ENCODE peak calls at places on chromosomes 7 and 10, in nine cellular contexts. X is A549, R is upper lobe of left lung, C is stomach, N is suprapubic skin, A is sigmoid colon, F is tibial nerve, M is HepG2, P is SK-N-SH. Y is an unnamed sample.
A peak's percentile ranks its signal among the peaks of the same experiment; 100 is the strongest.

GRCh38 chr7:74149556-74149955 is 24.6 kb upstream of the EIF4H start:
- DNase-seq in M (no peak), P (no peak), C (no peak), R (no peak), N (no peak), A (no peak), F (no peak), X (no peak), Y (no peak)

GRCh38 chr7:150803161-150803860 is 2.7 kb downstream of the TMEM176A start:
- DNase-seq in M (no peak), C (no peak), X (no peak), N (no peak), P (no peak), F (no peak), A (no peak), R (no peak), Y (no peak)

GRCh38 chr7:131931368-131931767 is 374.9 kb upstream of the PODXL start:
- DNase-seq in X (no peak), R (no peak), M (no peak), N (no peak), A (no peak), F (no peak), P (no peak), C (no peak), Y (no peak)

GRCh38 chr10:101938316-101939272 is 95.0 kb upstream of the KCNIP2 start:
- DNase-seq in N (no peak), C (no peak), R (no peak), F (no peak), M (no peak), P (no peak), A (no peak), X (peak; percentile 31), Y (no peak)

GRCh38 chr10:125264752-125265578 is 104.6 kb upstream of the CTBP2 start:
- DNase-seq in N (no peak), F (no peak), M (no peak), C (no peak), X (no peak), A (no peak), P (no peak), R (no peak), Y (no peak)

GRCh38 chr7:44451123-44451522 is 39.3 kb downstream of the NUDCD3 start:
- DNase-seq in P (no peak), M (no peak), R (no peak), X (no peak), A (no peak), N (no peak), F (no peak), C (no peak), Y (no peak)

GRCh38 chr7:51970961-51971655 is 654.5 kb upstream of the COBL start:
- DNase-seq in C (no peak), N (no peak), X (no peak), M (no peak), P (no peak), F (no peak), R (no peak), A (no peak), Y (no peak)

GRCh38 chr10:5413012-5413938 is 918 bp downstream of the NET1 start:
- DNase-seq in F (no peak), M (peak; percentile 12), R (no peak), P (no peak), A (no peak), C (no peak), X (peak; percentile 47), N (no peak), Y (no peak)

GRCh38 chr10:108639010-108639409 is 1284.3 kb downstream of the XPNPEP1 start:
- DNase-seq in C (peak; percentile 26), M (no peak), R (peak; percentile 70), F (no peak), N (no peak), X (no peak), A (no peak), P (no peak), Y (no peak)

GRCh38 chr10:120017731-120018130 is 125.2 kb downstream of the SEC23IP start:
- DNase-seq in M (no peak), C (no peak), N (no peak), A (no peak), R (no peak), F (no peak), X (no peak), P (no peak), Y (no peak)

GRCh38 chr7:108014747-108015682 is 12.1 kb upstream of the LAMB1 start:
- DNase-seq in R (no peak), P (no peak), A (no peak), C (no peak), F (no peak), N (no peak), X (peak; percentile 91), M (peak; percentile 95), Y (no peak)

GRCh38 chr7:7944619-7945282 is 23.8 kb upstream of the GLCCI1 start:
- DNase-seq in R (peak; percentile 33), F (no peak), P (no peak), C (peak; percentile 32), X (no peak), M (no peak), N (no peak), A (no peak), Y (no peak)

DNA sequence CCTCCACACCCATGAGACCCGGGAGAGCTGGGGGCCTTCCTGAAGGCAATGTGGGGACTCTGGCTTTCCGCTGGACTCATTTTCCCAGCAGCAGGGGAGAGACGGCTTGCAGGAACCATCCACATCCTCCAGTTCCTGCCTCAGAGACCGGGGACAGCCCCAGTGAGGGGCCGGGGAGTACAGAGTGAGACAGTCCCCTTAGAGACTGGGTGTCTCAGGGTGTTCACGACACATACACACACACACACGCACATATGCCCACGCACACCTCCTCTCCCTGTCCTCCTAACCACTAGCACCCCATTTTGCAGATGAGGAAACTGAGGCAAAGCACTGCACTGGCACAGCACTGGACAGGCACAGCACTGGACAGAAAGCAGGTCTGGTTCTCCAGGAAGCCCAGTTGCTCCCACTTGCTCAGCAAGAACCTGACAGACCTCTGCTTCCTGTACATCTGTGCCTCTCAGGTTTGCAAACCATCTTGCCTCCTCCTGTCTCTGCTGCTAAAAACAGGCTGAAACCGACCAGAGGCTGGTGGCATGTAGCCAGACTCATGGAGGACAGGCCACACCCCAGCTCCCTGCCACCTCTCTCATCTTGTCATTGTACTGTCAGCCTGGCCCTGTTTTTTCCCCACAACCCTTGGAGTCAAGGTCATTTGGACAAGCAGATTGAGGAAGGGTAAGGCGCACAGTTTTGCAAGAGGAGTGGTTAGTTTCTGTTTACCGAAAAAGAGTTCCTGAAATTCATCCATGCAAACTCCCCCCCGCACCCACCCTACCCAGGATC is 8.0 kb upstream of the C10orf105 start:
- DNase-seq in X (peak; percentile 42), P (peak; percentile 72), N (peak; percentile 83), C (peak; percentile 70), F (peak; percentile 51), M (peak; percentile 60), A (peak; percentile 87), R (peak; percentile 83), Y (peak; percentile 82)
- TF ChIP-seq EP300 in X (no peak), P (no peak), N (no peak), C (no peak), F (no peak), M (no peak), A (no peak), R (no peak), Y (no peak)

DNA sequence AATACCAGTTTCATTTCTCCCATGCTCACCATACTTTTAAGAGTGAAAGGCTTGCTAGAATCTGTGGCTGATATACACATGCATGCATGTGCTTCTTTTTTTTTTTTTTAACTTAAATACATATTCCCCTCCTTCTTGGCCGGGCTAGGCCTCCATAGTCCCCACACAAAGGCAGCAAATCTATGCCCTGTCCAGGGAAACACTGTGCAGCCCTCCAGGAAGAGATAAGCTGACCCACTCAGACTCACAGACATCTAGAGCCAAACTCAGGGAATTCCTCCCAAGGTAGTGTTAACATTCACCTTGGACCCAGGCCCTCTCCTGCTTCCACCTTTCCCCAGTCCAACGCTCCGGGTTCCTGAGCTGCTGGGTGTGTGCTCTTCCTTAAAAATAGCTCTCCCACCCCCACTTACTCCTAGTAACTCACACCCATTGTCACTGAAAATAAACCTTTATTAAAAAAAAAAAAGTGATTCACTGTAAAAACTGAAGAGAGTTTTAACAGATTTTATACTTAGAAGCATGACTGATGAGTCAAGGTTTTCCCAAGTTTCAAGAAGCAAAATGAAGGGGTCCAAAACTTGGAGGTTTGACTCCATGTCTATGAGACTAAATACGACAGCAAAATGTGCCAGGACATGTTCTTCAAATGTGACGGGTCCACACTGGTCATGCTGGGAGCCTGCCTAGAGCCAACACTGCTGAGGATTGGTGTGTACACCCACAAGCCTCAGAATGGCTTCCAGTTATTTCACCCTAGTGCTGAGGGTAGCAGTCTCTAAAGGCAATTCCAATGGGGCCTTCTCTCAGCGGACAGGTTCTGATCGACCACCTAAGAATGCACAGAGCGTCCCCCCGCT is 159.5 kb downstream of the GLI3 start:
- DNase-seq in M (no peak), N (no peak), P (no peak), F (no peak), R (no peak), X (no peak), A (no peak), C (no peak), Y (no peak)
- H3K9me3 ChIP-seq in M (no peaks in the 10 kb centered on the region), N (no peaks in the 10 kb centered on the region), P (no peaks in the 10 kb centered on the region), F (no peaks in the 10 kb centered on the region), R (no peaks in the 10 kb centered on the region), X (no peaks in the 10 kb centered on the region), A (no peaks in the 10 kb centered on the region), C (no peaks in the 10 kb centered on the region), Y (no peaks in the 10 kb centered on the region)

GRCh38 chr10:14403846-14404623 is 73.3 kb upstream of the FRMD4A start:
- DNase-seq in X (no peak), N (no peak), M (no peak), R (no peak), C (no peak), A (no peak), F (no peak), P (peak; percentile 62), Y (no peak)

GRCh38 chr10:14399641-14400040 is 68.9 kb upstream of the FRMD4A start:
- DNase-seq in M (no peak), F (no peak), C (no peak), X (no peak), P (no peak), R (no peak), N (no peak), A (no peak), Y (no peak)

GRCh38 chr10:14405076-14406065 is 74.6 kb upstream of the FRMD4A start:
- DNase-seq in A (no peak), M (no peak), X (peak; percentile 24), R (no peak), P (no peak), F (no peak), C (no peak), N (no peak), Y (no peak)

GRCh38 chr10:14407567-14407966 is 76.8 kb upstream of the FRMD4A start:
- DNase-seq in M (no peak), A (no peak), F (no peak), C (no peak), P (no peak), R (no peak), N (no peak), X (no peak), Y (no peak)

GRCh38 chr10:14403359-14403758 is 72.6 kb upstream of the FRMD4A start:
- DNase-seq in P (no peak), N (no peak), A (no peak), R (no peak), X (no peak), C (no peak), F (no peak), M (no peak), Y (no peak)
- H3K27ac ChIP-seq in P (no peak overlapping the region), N (no peak overlapping the region), A (no peak overlapping the region), R (no peak overlapping the region), X (no peak overlapping the region), C (no peak overlapping the region), F (no peak overlapping the region), M (no peak overlapping the region), Y (no peak overlapping the region)

GRCh38 chr10:51001587-51001986 is 72.7 kb upstream of the PRKG1 start:
- DNase-seq in X (no peak), R (no peak), M (no peak), A (no peak), F (peak; percentile 45), P (peak; percentile 50), N (no peak), C (no peak), Y (no peak)
- TF ChIP-seq EP300 in X (no peak), R (no peak), M (no peak), A (no peak), F (no peak), P (no peak), N (no peak), C (no peak), Y (no peak)

Y was measured in ovary.